ENCODE peak calls at places on chromosomes 2 and 18, in ten cellular contexts. R is coronary artery, J is esophagus squamous epithelium, L is HFF-Myc, Y is heart left ventricle, N is fibroblast of pulmonary artery, G is transverse colon, B is kidney, T is astrocyte of the spinal cord, C is sigmoid colon. X is an unnamed sample.

GRCh38 chr18:27378396-27379094 is 193.4 kb upstream of the CHST9 start:
- DNase-seq in R (no peak), J (no peak), L (no peak), Y (no peak), N (peak), G (no peak), B (no peak), T (peak), C (no peak), X (no peak)

GRCh38 chr2:71455011-71455740 is 1.8 kb downstream of the DYSF start:
- DNase-seq in R (no peak), J (no peak), L (no peak), Y (no peak), N (no peak), G (no peak), B (no peak), T (no peak), C (no peak), X (peak)

GRCh38 chr18:79982736-79983135 is 5.6 kb downstream of the TXNL4A start:
- DNase-seq in R (no peak), J (no peak), L (no peak), Y (no peak), N (peak), G (no peak), B (no peak), T (no peak), C (no peak), X (no peak)

GRCh38 chr18:32801236-32801635 is 28.4 kb upstream of the KLHL14 start:
- DNase-seq in R (no peak), J (no peak), L (no peak), Y (no peak), N (no peak), G (no peak), B (no peak), T (no peak), C (no peak), X (no peak)

GRCh38 chr2:44560352-44560751 is 198.6 kb downstream of the CAMKMT start:
- DNase-seq in R (no peak), J (no peak), L (no peak), Y (peak), N (no peak), G (no peak), B (no peak), T (no peak), C (no peak), X (no peak)

GRCh38 chr2:130332271-130333073 is 10.2 kb upstream of the IMP4 start:
- DNase-seq in R (no peak), J (no peak), L (no peak), Y (peak), N (peak), G (peak), B (peak), T (peak), C (peak), X (peak)

GRCh38 chr2:70132244-70133126 is 45.2 kb downstream of the PCBP1 start:
- DNase-seq in R (no peak), J (no peak), L (no peak), Y (peak), N (peak), G (peak), B (no peak), T (peak), C (no peak), X (peak)

GRCh38 chr2:157839162-157839801 is 36.8 kb downstream of the ACVR1 start:
- DNase-seq in R (no peak), J (no peak), L (no peak), Y (peak), N (peak), G (no peak), B (no peak), T (peak), C (no peak), X (peak)

GRCh38 chr18:29096380-29096779 is 919.5 kb upstream of the CDH2 start:
- DNase-seq in R (no peak), J (no peak), L (no peak), Y (no peak), N (no peak), G (no peak), B (no peak), T (no peak), C (no peak), X (no peak)

GRCh38 chr18:38076346-38077053 is 510.9 kb upstream of the CELF4 start:
- DNase-seq in R (no peak), J (no peak), L (no peak), Y (no peak), N (no peak), G (no peak), B (no peak), T (no peak), C (no peak), X (no peak)

GRCh38 chr2:151927501-151928221 is 99.4 kb upstream of the ARL5A start:
- DNase-seq in R (no peak), J (no peak), L (no peak), Y (no peak), N (no peak), G (no peak), B (no peak), T (no peak), C (no peak), X (peak)

GRCh38 chr2:59256290-59256689 is 1015.2 kb upstream of the FANCL start:
- DNase-seq in R (no peak), J (no peak), L (no peak), Y (no peak), N (no peak), G (no peak), B (no peak), T (no peak), C (no peak), X (no peak)

GRCh38 chr2:58429285-58429874 is 188.3 kb upstream of the FANCL start:
- DNase-seq in R (no peak), J (no peak), L (no peak), Y (no peak), N (no peak), G (no peak), B (no peak), T (no peak), C (no peak), X (no peak)

GRCh38 chr2:144086965-144087364 is 433.0 kb downstream of the ZEB2 start:
- DNase-seq in R (no peak), J (no peak), L (no peak), Y (no peak), N (peak), G (no peak), B (no peak), T (peak), C (no peak), X (no peak)

GRCh38 chr2:40325111-40325510 is 126.8 kb downstream of the SLC8A1 start:
- DNase-seq in R (no peak), J (no peak), L (no peak), Y (no peak), N (no peak), G (no peak), B (no peak), T (no peak), C (no peak), X (no peak)

GRCh38 chr2:172639823-172640222 is 83.9 kb downstream of the PDK1 start:
- DNase-seq in R (no peak), J (no peak), L (peak), Y (no peak), N (peak), G (no peak), B (no peak), T (peak), C (no peak), X (no peak)

GRCh38 chr2:101089419-101089818 is 61.8 kb downstream of the TBC1D8 start:
- DNase-seq in R (no peak), J (no peak), L (no peak), Y (no peak), N (no peak), G (no peak), B (no peak), T (no peak), C (no peak), X (no peak)

GRCh38 chr2:216732334-216732733 is 37.0 kb upstream of the IGFBP5 start:
- DNase-seq in R (no peak), J (no peak), L (no peak), Y (no peak), N (no peak), G (no peak), B (no peak), T (no peak), C (no peak), X (no peak)

GRCh38 chr2:121974919-121975654 is 219.6 kb downstream of the TSN start:
- DNase-seq in R (no peak), J (no peak), L (peak), Y (peak), N (peak), G (peak), B (no peak), T (peak), C (no peak), X (peak)

GRCh38 chr2:133568172-133568571 is at the start of gene NCKAP5:
- DNase-seq in R (no peak), J (no peak), L (no peak), Y (peak), N (peak), G (peak), B (peak), T (peak), C (no peak), X (peak)

GRCh38 chr18:3247243-3248061 is at the start of gene MYL12A:
- DNase-seq in R (peak), J (peak), L (peak), Y (peak), N (peak), G (peak), B (peak), T (peak), C (peak), X (peak)

GRCh38 chr2:46492301-46492700 is 12.9 kb downstream of the TMEM247 start:
- DNase-seq in R (no peak), J (no peak), L (no peak), Y (no peak), N (no peak), G (no peak), B (no peak), T (no peak), C (no peak), X (no peak)

DNA sequence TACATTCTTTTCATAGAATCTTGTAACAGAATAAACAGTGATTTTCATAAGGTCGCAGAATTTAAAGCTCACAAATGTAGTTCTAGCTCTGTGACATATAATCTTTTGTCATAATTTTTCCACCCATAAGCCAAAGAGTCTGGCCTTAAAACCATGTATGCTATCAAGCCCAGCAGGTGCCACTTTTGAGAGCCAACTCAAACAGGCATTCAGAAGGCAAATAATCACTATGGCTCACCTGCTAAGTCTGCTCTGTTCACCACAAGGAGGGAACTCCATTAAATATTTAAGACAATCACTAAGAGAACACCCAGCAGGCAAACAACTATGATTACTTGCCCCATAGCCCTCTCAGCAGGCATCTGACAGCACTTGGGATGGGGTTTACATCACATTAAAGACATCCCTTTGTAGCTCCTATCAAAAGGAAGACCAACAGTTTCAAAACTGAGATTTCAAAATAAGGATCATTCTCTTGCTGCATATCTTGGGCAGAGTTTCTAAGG is 241.6 kb downstream of the PDE11A start:
- DNase-seq in R (no peak), J (no peak), L (no peak), Y (no peak), N (no peak), G (no peak), B (no peak), T (no peak), C (no peak), X (no peak)
- TF ChIP-seq CTCF in R (no peak), J (no peak), L (no peak), Y (no peak), N (no peak), G (no peak), B (no peak), T (no peak), C (no peak), X (no peak)

GRCh38 chr2:66445076-66445724 is 10.3 kb downstream of the MEIS1 start:
- DNase-seq in R (no peak), J (no peak), L (no peak), Y (peak), N (no peak), G (no peak), B (peak), T (peak), C (peak), X (peak)
- H3K4me3 ChIP-seq in R (peak), J (peak), L (peak), Y (no peak), N (peak), G (peak), B (peak), T (peak), C (peak), X (peak)

GRCh38 chr2:183536714-183537113 is 412.5 kb downstream of the NUP35 start:
- DNase-seq in R (no peak), J (no peak), L (no peak), Y (no peak), N (no peak), G (no peak), B (no peak), T (no peak), C (no peak), X (no peak)
- TF ChIP-seq CTCF in R (no peak), J (no peak), L (no peak), Y (no peak), N (no peak), G (no peak), B (no peak), T (no peak), C (no peak), X (peak)

DNA sequence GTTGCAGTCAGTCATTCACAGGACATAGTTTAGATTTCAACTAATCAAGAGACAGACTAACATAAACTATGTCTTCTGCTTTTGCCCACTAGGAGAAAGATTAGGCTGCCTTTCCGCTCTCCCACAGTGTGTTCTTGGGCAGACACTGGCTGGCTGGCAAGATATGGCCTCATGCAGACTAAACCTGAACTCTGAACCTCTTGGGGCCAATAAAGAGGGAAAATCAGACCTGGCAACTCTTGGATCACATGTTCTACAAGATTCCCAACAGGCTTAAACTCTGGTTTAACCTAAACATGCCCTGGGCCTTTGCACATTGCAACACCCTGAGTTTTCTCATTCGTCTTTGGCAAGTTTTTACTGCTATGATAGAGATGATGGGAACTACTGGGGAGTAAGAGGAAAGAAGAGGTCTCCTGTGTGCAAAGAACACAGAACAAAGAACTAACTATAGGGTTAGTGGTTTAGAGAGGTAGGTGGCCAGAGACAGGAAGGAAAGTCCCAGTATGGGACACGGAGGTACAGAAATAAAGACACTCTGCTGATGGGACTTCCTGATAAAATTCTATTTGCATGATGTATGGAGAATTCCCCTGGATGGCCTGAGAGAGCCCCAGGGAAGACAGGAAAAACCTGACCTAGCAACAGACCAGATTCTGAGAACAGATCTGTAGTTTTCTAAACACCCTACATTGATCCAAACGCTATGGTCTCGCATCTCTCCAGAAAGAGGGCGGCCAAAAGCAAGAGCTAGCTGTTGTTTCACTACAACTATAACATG is 2.0 kb upstream of the ATRAID start:
- DNase-seq in R (no peak), J (no peak), L (no peak), Y (no peak), N (peak), G (peak), B (no peak), T (no peak), C (peak), X (no peak)
- H3K4me3 ChIP-seq in R (no peak), J (no peak), L (peak), Y (no peak), N (no peak), G (no peak), B (no peak), T (no peak), C (no peak), X (peak)

GRCh38 chr18:53862921-53863320 is 361.5 kb downstream of the MBD2 start:
- DNase-seq in R (no peak), J (no peak), L (no peak), Y (no peak), N (no peak), G (no peak), B (no peak), T (no peak), C (no peak), X (no peak)

GRCh38 chr18:53861185-53861584 is 363.3 kb downstream of the MBD2 start:
- DNase-seq in R (no peak), J (no peak), L (no peak), Y (no peak), N (no peak), G (no peak), B (no peak), T (no peak), C (no peak), X (no peak)

GRCh38 chr18:53864758-53865157 is 359.7 kb downstream of the MBD2 start:
- DNase-seq in R (no peak), J (no peak), L (no peak), Y (no peak), N (peak), G (no peak), B (no peak), T (no peak), C (no peak), X (no peak)
- TF ChIP-seq CTCF in R (no peak), J (no peak), L (no peak), Y (no peak), N (peak), G (peak), B (no peak), T (no peak), C (no peak), X (peak)

GRCh38 chr2:55923091-55923977 is at the start of gene EFEMP1:
- DNase-seq in R (peak), J (no peak), L (no peak), Y (peak), N (peak), G (peak), B (peak), T (peak), C (peak), X (peak)
- H3K4me3 ChIP-seq in R (peak), J (peak), L (peak), Y (peak), N (peak), G (peak), B (peak), T (peak), C (peak), X (peak)

GRCh38 chr2:2294183-2294675 is 36.8 kb downstream of the MYT1L start:
- DNase-seq in R (no peak), J (no peak), L (no peak), Y (no peak), N (no peak), G (no peak), B (no peak), T (no peak), C (no peak), X (no peak)

GRCh38 chr2:2292381-2292780 is 38.7 kb downstream of the MYT1L start:
- DNase-seq in R (no peak), J (no peak), L (no peak), Y (no peak), N (no peak), G (no peak), B (no peak), T (no peak), C (no peak), X (no peak)

GRCh38 chr2:2293527-2294089 is 37.5 kb downstream of the MYT1L start:
- DNase-seq in R (no peak), J (no peak), L (no peak), Y (no peak), N (no peak), G (no peak), B (no peak), T (no peak), C (no peak), X (no peak)

GRCh38 chr2:2296400-2296799 is 34.7 kb downstream of the MYT1L start:
- DNase-seq in R (no peak), J (no peak), L (no peak), Y (no peak), N (no peak), G (no peak), B (no peak), T (no peak), C (no peak), X (no peak)

DNA sequence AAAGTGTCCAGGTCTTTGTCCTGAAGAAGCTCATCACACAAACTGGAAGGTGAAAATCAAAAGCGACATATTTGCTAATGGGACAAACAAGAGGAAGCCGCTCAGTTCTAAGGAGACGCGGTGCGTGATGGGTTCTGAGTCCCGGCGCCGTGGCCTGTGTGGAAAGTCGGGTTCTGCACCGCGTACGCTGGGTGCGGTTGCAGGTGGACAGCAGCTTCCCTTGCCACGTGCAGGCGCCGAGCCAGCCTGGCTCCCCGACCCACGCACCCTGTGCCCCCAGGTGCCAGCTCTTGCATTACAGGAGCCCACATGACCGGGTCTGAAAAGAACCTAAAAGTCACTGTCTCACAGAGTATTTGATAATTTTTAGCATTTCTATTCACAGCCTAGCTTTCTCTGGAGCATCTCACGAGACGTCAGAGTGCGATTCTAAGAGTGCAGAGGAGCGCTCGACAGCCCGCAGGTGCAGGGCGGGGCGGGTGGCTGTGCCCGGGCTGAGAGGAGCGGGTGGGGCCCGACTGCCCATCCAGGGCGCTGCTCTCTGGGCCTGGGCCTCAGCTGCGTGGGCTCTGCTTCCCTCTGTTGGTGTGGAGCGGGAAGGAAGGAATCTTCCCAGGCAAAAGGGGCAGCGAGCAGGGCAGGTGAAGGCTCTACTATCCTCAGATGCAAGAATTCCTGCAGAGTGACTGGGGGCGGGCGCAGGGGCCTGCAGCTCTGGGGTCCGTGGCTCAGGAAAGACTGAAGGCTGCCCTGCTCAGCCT is 39.4 kb downstream of the MYT1L start:
- DNase-seq in R (no peak), J (no peak), L (no peak), Y (peak), N (no peak), G (no peak), B (no peak), T (no peak), C (no peak), X (peak)
- TF ChIP-seq CTCF in R (no peak), J (peak), L (no peak), Y (no peak), N (no peak), G (no peak), B (peak), T (peak), C (peak), X (peak)

X was measured in endodermal cell.